ENCODE peak calls at places on chromosomes 12 and 14, in nine cellular contexts. A is lower lobe of right lung, I is HCT116, P is tibial nerve, Q is fibroblast of lung, H is IMR-90, M is body of pancreas, K is ascending aorta, U is stomach. R is an unnamed sample.

GRCh38 chr14:23360496-23360895 is 4.5 kb downstream of the EFS start:
- DNase-seq in I (no peak), K (no peak), Q (no peak), U (no peak), M (no peak), P (no peak), A (no peak), H (no peak), R (no peak)

GRCh38 chr14:53619625-53620324 is 336.9 kb downstream of the BMP4 start:
- DNase-seq in K (no peak), U (no peak), P (no peak), M (no peak), I (no peak), A (no peak), Q (peak; percentile 77), H (peak; percentile 64), R (peak; percentile 9)

GRCh38 chr14:54881235-54881760 is 21.3 kb downstream of the GCH1 start:
- DNase-seq in P (no peak), K (no peak), M (no peak), Q (peak; percentile 66), H (peak; percentile 46), I (no peak), U (no peak), A (no peak), R (peak; percentile 26)

GRCh38 chr12:107622005-107622404 is 63.6 kb upstream of the PWP1 start:
- DNase-seq in Q (peak; percentile 37), M (no peak), H (peak; percentile 3), K (no peak), U (no peak), I (peak; percentile 42), A (no peak), P (no peak), R (no peak)

GRCh38 chr14:22822619-22823551 is 6.8 kb upstream of the MRPL52 start:
- DNase-seq in P (peak; percentile 56), U (peak; percentile 74), Q (peak; percentile 92), K (no peak), H (peak; percentile 86), A (peak; percentile 80), M (peak; percentile 67), I (peak; percentile 51), R (no peak)

GRCh38 chr12:110844551-110845395 is 2.0 kb upstream of the CCDC63 start:
- DNase-seq in Q (peak; percentile 88), A (no peak), H (no peak), U (no peak), P (no peak), M (no peak), I (no peak), K (no peak), R (peak; percentile 62)

GRCh38 chr12:5345534-5345933 is 86.4 kb upstream of the NTF3 start:
- DNase-seq in Q (no peak), U (no peak), A (no peak), I (no peak), M (no peak), H (no peak), K (no peak), P (no peak), R (no peak)

GRCh38 chr12:3644103-3644502 is 108.8 kb downstream of the CRACR2A start:
- DNase-seq in A (no peak), I (no peak), Q (no peak), M (no peak), P (no peak), K (no peak), H (no peak), U (no peak), R (no peak)

GRCh38 chr12:52086366-52086765 is 6.9 kb downstream of the SMIM41 start:
- DNase-seq in Q (peak; percentile 38), U (no peak), I (no peak), A (no peak), K (no peak), P (no peak), M (no peak), H (peak; percentile 31), R (no peak)

GRCh38 chr14:79920180-79920579 is 291.1 kb downstream of the DIO2 start:
- DNase-seq in K (no peak), U (no peak), I (no peak), M (no peak), Q (no peak), A (no peak), P (no peak), H (no peak), R (no peak)

GRCh38 chr12:45587877-45588530 is 141.5 kb upstream of the ARID2 start:
- DNase-seq in Q (no peak), I (no peak), U (peak; percentile 40), A (no peak), M (peak; percentile 13), H (no peak), K (no peak), P (no peak), R (no peak)

GRCh38 chr12:91854725-91855124 is 290.9 kb downstream of the BTG1 start:
- DNase-seq in K (no peak), I (no peak), P (no peak), M (no peak), A (no peak), U (no peak), Q (no peak), H (peak; percentile 40), R (no peak)

GRCh38 chr12:95633049-95633545 is 81.8 kb upstream of the USP44 start:
- DNase-seq in M (peak; percentile 48), Q (peak; percentile 90), A (peak; percentile 51), U (peak; percentile 55), K (peak; percentile 66), P (no peak), I (peak; percentile 87), H (peak; percentile 91), R (peak; percentile 94)

GRCh38 chr12:20260864-20261263 is 107.5 kb upstream of the PDE3A start:
- DNase-seq in Q (no peak), K (no peak), H (no peak), A (no peak), M (no peak), U (no peak), P (no peak), I (no peak), R (no peak)

GRCh38 chr12:76074701-76075336 is 9.7 kb downstream of the NAP1L1 start:
- DNase-seq in P (no peak), M (no peak), Q (no peak), I (no peak), A (no peak), U (no peak), K (no peak), H (no peak), R (no peak)

GRCh38 chr12:84738481-84738972 is 174.1 kb downstream of the SLC6A15 start:
- DNase-seq in P (no peak), M (no peak), A (no peak), I (no peak), K (no peak), Q (peak; percentile 83), U (no peak), H (peak; percentile 43), R (peak; percentile 30)

GRCh38 chr14:89992273-89992672 is 36.5 kb downstream of the TDP1 start:
- DNase-seq in H (no peak), I (no peak), Q (no peak), K (no peak), U (no peak), P (no peak), A (no peak), M (no peak), R (no peak)

GRCh38 chr12:110741795-110742717 is 635 bp downstream of the PPP1CC start:
- DNase-seq in I (no peak), K (no peak), Q (peak; percentile 44), A (peak; percentile 56), H (peak; percentile 42), P (no peak), M (peak; percentile 33), U (peak; percentile 28), R (peak; percentile 32)

DNA sequence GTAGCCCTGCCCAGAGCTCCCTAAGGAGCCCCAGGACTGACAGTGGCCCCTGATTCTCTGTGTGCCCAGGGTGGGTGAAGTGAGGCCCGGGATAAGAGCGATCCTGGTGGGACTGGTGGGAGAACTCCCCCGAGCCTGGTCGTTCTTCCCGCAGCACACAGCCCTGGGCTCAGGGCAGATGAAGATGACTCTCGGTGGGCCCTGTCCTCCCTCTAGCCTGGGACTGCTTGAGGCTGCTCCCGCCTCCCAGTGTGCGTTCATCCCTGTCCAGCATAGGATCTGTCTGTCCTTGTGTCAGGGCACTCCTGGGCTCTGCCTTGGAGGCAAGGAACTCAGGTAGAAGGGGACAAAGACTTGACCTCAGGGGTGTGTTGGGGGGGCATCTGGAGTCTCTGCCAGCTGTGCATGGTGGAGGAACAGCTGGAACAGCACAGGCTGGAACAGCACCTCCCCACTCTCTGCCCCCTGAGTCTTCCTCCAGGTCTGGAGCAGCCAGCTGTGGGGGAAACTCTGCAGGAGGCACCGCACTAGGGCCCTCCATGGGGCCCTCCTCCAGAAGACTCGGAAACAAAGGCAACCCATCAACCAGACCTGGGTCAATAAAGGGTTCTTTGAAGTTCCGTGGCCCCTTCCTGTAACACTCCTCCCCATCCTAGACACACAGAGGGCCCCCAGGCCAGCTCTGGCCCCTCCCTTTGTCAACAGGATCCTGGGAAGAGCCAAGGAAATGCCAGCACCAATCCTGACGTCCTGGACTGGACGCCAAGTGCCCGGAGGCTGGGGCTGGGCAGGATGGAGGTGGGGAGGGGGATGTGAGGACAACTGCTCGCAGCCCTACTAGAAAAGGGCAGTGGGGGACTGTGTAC is 15.9 kb downstream of the FAIM2 start:
- DNase-seq in M (no peak), A (peak; percentile 30), P (no peak), Q (no peak), H (no peak), I (no peak), U (peak; percentile 38), K (no peak), R (no peak)
- H3K27ac ChIP-seq in M (no peak overlapping the region), A (no peak overlapping the region), P (no peak overlapping the region), Q (no peak overlapping the region), H (no peak overlapping the region), I (no peak overlapping the region), U (no peak overlapping the region), K (no peak overlapping the region), R (no peak overlapping the region)

GRCh38 chr12:104578453-104578852 is 121.7 kb downstream of the CHST11 start:
- DNase-seq in I (no peak), K (no peak), A (no peak), P (no peak), H (peak; percentile 84), M (no peak), U (no peak), Q (peak; percentile 94), R (no peak)
- H3K27ac ChIP-seq in I (no peak overlapping the region), K (no peak overlapping the region), A (no peak overlapping the region), P (no peak overlapping the region), H (no peak overlapping the region), M (no peak overlapping the region), U (no peak overlapping the region), Q (no peak overlapping the region), R (no peak overlapping the region)

GRCh38 chr12:123387508-123388217 is 3.7 kb downstream of the KMT5A start:
- DNase-seq in P (no peak), Q (no peak), A (no peak), H (no peak), U (no peak), I (no peak), K (no peak), M (no peak), R (no peak)
- H3K27ac ChIP-seq in P (peak overlapping the region; percentile 65), Q (peak overlapping the region; percentile 90), A (peak overlapping the region; percentile 87), H (peak overlapping the region; percentile 85), U (peak overlapping the region; percentile 86), I (peak overlapping the region; percentile 54), K (peak overlapping the region; percentile 84), M (peak overlapping the region; percentile 92), R (peak overlapping the region; percentile 87)

DNA sequence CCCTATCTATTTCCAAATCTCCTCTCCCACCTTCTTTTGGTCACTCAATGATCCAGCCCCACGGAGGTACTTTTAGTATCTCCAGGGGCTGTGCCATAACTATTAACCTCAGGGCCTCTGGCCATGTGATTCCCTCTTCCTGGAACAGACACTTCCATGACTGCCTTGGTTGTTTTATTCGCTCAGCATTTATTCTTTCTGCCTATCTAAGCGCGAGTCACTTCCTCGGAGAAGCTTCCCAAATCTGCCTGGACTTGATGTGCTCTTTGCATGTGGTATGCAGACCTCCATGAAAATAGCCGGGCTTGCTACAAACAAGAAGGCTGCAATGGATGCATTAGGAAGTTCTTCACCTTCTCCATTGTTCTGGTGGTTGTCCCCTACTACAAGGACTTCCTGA is 939.0 kb upstream of the TMEM132C start:
- DNase-seq in I (no peak), A (no peak), Q (no peak), K (no peak), U (no peak), M (no peak), H (no peak), P (no peak), R (no peak)
- H3K27ac ChIP-seq in I (no peak overlapping the region), A (no peak overlapping the region), Q (no peak overlapping the region), K (no peak overlapping the region), U (no peak overlapping the region), M (no peak overlapping the region), H (no peak overlapping the region), P (no peak overlapping the region), R (no peak overlapping the region)